ENCODE peak calls at places on chromosome 15, in nine cellular contexts. E is coronary artery; K is activated CD8-positive, alpha-beta T cell treated with anti-CD3 and anti-CD28 coated beads, Interleukin-2, amount 10 ng/mL, durations not matched to agents 7 days and 5 days; C is activated T-cell treated with anti-CD3 and anti-CD28 coated beads, Interleukin-2, amount 50 U/mL, for 72 hours; X is T47D; B is transverse colon; Y is thyroid gland; P is stimulated activated CD8-positive, alpha-beta memory T cell treated with anti-CD3 and anti-CD28 coated beads, Interleukin-15, amount 100 ng/mL, for 24 hours; A is AG10803. M is an unnamed sample.

GRCh38 chr15:46644493-46645481 is 1010.0 kb downstream of the SQOR start:
- DNase-seq in E (no peak), Y (no peak), B (no peak), X (no peak), C (no peak), P (no peak), K (no peak), A (no peak), M (no peak)

GRCh38 chr15:59687831-59688230 is 1.3 kb downstream of the BNIP2 start:
- DNase-seq in Y (no peak), E (no peak), B (no peak), A (peak), X (no peak), P (no peak), K (peak), C (no peak), M (no peak)

GRCh38 chr15:59322056-59322755 is 50.5 kb downstream of the MYO1E start:
- DNase-seq in B (no peak), P (no peak), X (no peak), Y (peak), A (no peak), K (no peak), C (no peak), E (no peak), M (no peak)

GRCh38 chr15:97598353-97598798 is 362.1 kb upstream of the ARRDC4 start:
- DNase-seq in E (no peak), A (no peak), P (no peak), K (no peak), X (no peak), C (no peak), Y (no peak), B (no peak), M (no peak)

GRCh38 chr15:48987142-48987541 is 23.4 kb upstream of the SHC4 start:
- DNase-seq in C (no peak), K (no peak), P (no peak), E (no peak), A (no peak), B (no peak), X (no peak), Y (no peak), M (no peak)

GRCh38 chr15:60353245-60353940 is 44.4 kb downstream of the ANXA2 start:
- DNase-seq in Y (no peak), P (no peak), X (no peak), B (no peak), C (no peak), K (no peak), A (no peak), E (no peak), M (no peak)

GRCh38 chr15:29040367-29040745 is 154.6 kb downstream of the APBA2 start:
- DNase-seq in A (peak), C (no peak), P (no peak), Y (no peak), X (no peak), B (no peak), E (no peak), K (no peak), M (peak)

GRCh38 chr15:91478717-91479191 is 374.8 kb upstream of the SLCO3A1 start:
- DNase-seq in B (no peak), P (no peak), A (no peak), E (no peak), K (no peak), C (no peak), X (no peak), Y (no peak), M (no peak)

GRCh38 chr15:27458370-27459084 is 487.5 kb downstream of the GABRG3 start:
- DNase-seq in C (no peak), P (no peak), X (no peak), E (no peak), Y (no peak), B (no peak), A (no peak), K (no peak), M (no peak)

GRCh38 chr15:32908921-32909320 is 191.1 kb downstream of the GREM1 start:
- DNase-seq in P (no peak), Y (no peak), K (no peak), E (no peak), A (no peak), B (no peak), C (no peak), X (no peak), M (no peak)

GRCh38 chr15:25022233-25022632 is 67.4 kb downstream of the SNRPN start:
- DNase-seq in X (no peak), K (no peak), P (no peak), A (peak), E (no peak), B (no peak), C (no peak), Y (no peak), M (no peak)

GRCh38 chr15:29452881-29453731 is 183.5 kb upstream of the NSMCE3 start:
- DNase-seq in E (no peak), Y (no peak), X (no peak), C (no peak), P (no peak), B (no peak), K (no peak), A (no peak), M (no peak)

GRCh38 chr15:72796515-72797337 is 13.2 kb upstream of the ADPGK start:
- DNase-seq in A (peak), K (peak), E (no peak), Y (peak), B (peak), C (peak), P (no peak), X (peak), M (peak)

GRCh38 chr15:92619380-92620101 is 36.0 kb downstream of the FAM174B start:
- DNase-seq in C (no peak), P (no peak), Y (no peak), X (no peak), K (no peak), A (peak), B (peak), E (no peak), M (no peak)

GRCh38 chr15:93399121-93399520 is 310.1 kb upstream of the RGMA start:
- DNase-seq in K (no peak), E (no peak), P (no peak), A (no peak), Y (no peak), C (no peak), X (no peak), B (no peak), M (no peak)

GRCh38 chr15:38085104-38085503 is 150.7 kb downstream of the TMCO5A start:
- DNase-seq in Y (no peak), B (no peak), A (no peak), E (no peak), P (no peak), K (no peak), C (no peak), X (no peak), M (no peak)

GRCh38 chr15:91867581-91868026 is 14.1 kb downstream of the SLCO3A1 start:
- DNase-seq in X (no peak), A (peak), C (no peak), P (no peak), B (peak), K (no peak), Y (peak), E (peak), M (no peak)

GRCh38 chr15:60476713-60477112 is 2.2 kb downstream of the ICE2 start:
- DNase-seq in E (no peak), K (no peak), A (peak), P (no peak), C (no peak), X (no peak), B (no peak), Y (no peak), M (no peak)

GRCh38 chr15:40338041-40338657 is 2.6 kb downstream of the CCDC9B start:
- DNase-seq in P (no peak), B (peak), Y (peak), C (peak), A (peak), E (peak), X (peak), K (peak), M (no peak)

GRCh38 chr15:90021108-90021507 is 20.0 kb downstream of the ZNF710 start:
- DNase-seq in E (peak), K (no peak), Y (no peak), B (peak), A (no peak), C (no peak), X (no peak), P (no peak), M (no peak)

M was measured in mesothelial cell of epicardium.